ENCODE peak calls at places on chromosomes 13 and 19, in nine cellular contexts. One of them, this sample, is unnamed.
A peak's percentile ranks its signal among the peaks of the same experiment; 100 is the strongest.

GRCh38 chr13:51811046-51811445 is 7.1 kb upstream of the DHRS12 start:
- DNase-seq in testis: no peak
- DNase-seq in A549: no peak
- DNase-seq in neural progenitor cell: no peak
- DNase-seq in body of pancreas: no peak
- DNase-seq in mesenchymal stem cell: no peak
- DNase-seq in suprapubic skin: no peak
- DNase-seq in sigmoid colon: no peak
- DNase-seq in thyroid gland: no peak
- DNase-seq in this sample: no peak

GRCh38 chr19:12834976-12835757 is 788 bp upstream of the RTBDN start:
- DNase-seq in testis: peak; percentile 61
- DNase-seq in A549: peak; percentile 52
- DNase-seq in neural progenitor cell: peak; percentile 57
- DNase-seq in body of pancreas: peak; percentile 31
- DNase-seq in mesenchymal stem cell: no peak
- DNase-seq in suprapubic skin: peak; percentile 70
- DNase-seq in sigmoid colon: no peak
- DNase-seq in thyroid gland: no peak
- DNase-seq in this sample: no peak

GRCh38 chr19:18443831-18444230 is 5.9 kb upstream of the ISYNA1 start:
- DNase-seq in testis: no peak
- DNase-seq in A549: no peak
- DNase-seq in neural progenitor cell: no peak
- DNase-seq in body of pancreas: no peak
- DNase-seq in mesenchymal stem cell: no peak
- DNase-seq in suprapubic skin: no peak
- DNase-seq in sigmoid colon: no peak
- DNase-seq in thyroid gland: no peak
- DNase-seq in this sample: no peak

GRCh38 chr19:18397242-18398202 is at the start of gene LRRC25:
- DNase-seq in testis: peak; percentile 83
- DNase-seq in A549: no peak
- DNase-seq in neural progenitor cell: peak; percentile 91
- DNase-seq in body of pancreas: no peak
- DNase-seq in mesenchymal stem cell: no peak
- DNase-seq in suprapubic skin: no peak
- DNase-seq in sigmoid colon: peak; percentile 77
- DNase-seq in thyroid gland: no peak
- DNase-seq in this sample: peak; percentile 84

GRCh38 chr13:113550453-113550852 is 34.1 kb upstream of the TFDP1 start:
- DNase-seq in testis: peak; percentile 15
- DNase-seq in A549: no peak
- DNase-seq in neural progenitor cell: no peak
- DNase-seq in body of pancreas: peak; percentile 7
- DNase-seq in mesenchymal stem cell: no peak
- DNase-seq in suprapubic skin: no peak
- DNase-seq in sigmoid colon: no peak
- DNase-seq in thyroid gland: no peak
- DNase-seq in this sample: no peak

GRCh38 chr13:76976488-76976887 is 15.4 kb upstream of the CLN5 start:
- DNase-seq in testis: no peak
- DNase-seq in A549: no peak
- DNase-seq in neural progenitor cell: no peak
- DNase-seq in body of pancreas: no peak
- DNase-seq in mesenchymal stem cell: no peak
- DNase-seq in suprapubic skin: no peak
- DNase-seq in sigmoid colon: no peak
- DNase-seq in thyroid gland: no peak
- DNase-seq in this sample: no peak

GRCh38 chr19:12913871-12914690 is 5.0 kb downstream of the SYCE2 start:
- DNase-seq in testis: no peak
- DNase-seq in A549: no peak
- DNase-seq in neural progenitor cell: peak; percentile 23
- DNase-seq in body of pancreas: no peak
- DNase-seq in mesenchymal stem cell: no peak
- DNase-seq in suprapubic skin: no peak
- DNase-seq in sigmoid colon: peak; percentile 74
- DNase-seq in thyroid gland: peak; percentile 67
- DNase-seq in this sample: no peak

GRCh38 chr13:23372264-23372905 is 61.1 kb downstream of the SACS start:
- DNase-seq in testis: no peak
- DNase-seq in A549: no peak
- DNase-seq in neural progenitor cell: no peak
- DNase-seq in body of pancreas: no peak
- DNase-seq in mesenchymal stem cell: no peak
- DNase-seq in suprapubic skin: no peak
- DNase-seq in sigmoid colon: no peak
- DNase-seq in thyroid gland: no peak
- DNase-seq in this sample: no peak

DNA sequence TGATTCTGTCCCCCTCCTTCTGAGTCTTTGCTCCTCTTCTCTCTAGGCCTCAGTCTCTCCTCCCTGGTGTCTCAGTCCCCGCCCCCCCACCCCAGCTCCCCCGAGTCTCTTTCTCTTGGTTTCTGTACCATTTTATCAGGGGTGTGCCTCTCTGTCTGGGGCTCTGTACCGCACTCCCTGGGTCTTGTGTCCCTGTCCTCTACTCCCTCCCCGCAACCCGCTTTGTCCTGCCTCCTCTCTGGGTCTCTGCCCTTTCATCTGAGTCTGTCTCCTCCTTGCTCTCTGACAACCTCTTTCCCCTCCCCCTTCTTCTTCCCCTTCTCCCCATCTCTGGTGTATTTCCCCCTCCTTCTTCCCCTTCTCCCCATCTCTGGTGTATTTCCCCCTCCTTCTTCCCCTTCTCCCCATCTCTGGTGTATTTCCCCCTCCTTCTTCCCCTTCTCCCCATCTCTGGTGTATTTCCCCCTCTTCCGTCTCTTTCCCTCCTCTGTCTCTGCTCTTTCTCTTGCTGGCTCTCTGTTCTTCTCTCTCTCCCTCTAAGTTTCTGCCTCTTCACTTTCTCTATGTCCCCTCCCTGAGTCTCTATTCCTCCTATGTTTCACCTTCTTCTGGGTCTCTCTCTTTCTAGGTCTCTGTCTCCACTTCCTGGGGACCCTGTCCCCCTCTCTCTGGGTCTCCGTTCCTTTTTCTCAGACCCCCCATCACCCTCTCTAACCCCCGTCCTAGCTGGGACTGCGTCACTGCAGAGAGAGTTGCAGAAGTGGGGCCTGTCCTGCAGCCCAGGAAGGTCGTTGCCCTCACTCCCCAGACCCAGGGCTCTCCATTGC is 2.2 kb upstream of the KCNC3 start:
- DNase-seq in testis: no peak
- DNase-seq in A549: no peak
- DNase-seq in neural progenitor cell: peak; percentile 64
- DNase-seq in body of pancreas: no peak
- DNase-seq in mesenchymal stem cell: no peak
- DNase-seq in suprapubic skin: no peak
- DNase-seq in sigmoid colon: no peak
- DNase-seq in thyroid gland: no peak
- DNase-seq in this sample: peak; percentile 51
- H3K4me1 ChIP-seq in testis: peaks cover 16% of the 10 kb centered on the region
- H3K4me1 ChIP-seq in A549: peaks cover 34% of the 10 kb centered on the region
- H3K4me1 ChIP-seq in neural progenitor cell: peaks cover 10% of the 10 kb centered on the region
- H3K4me1 ChIP-seq in body of pancreas: peaks cover 81% of the 10 kb centered on the region
- H3K4me1 ChIP-seq in mesenchymal stem cell: no peaks in the 10 kb centered on the region
- H3K4me1 ChIP-seq in suprapubic skin: peaks cover 63% of the 10 kb centered on the region
- H3K4me1 ChIP-seq in sigmoid colon: peaks cover 41% of the 10 kb centered on the region
- H3K4me1 ChIP-seq in thyroid gland: peaks cover 42% of the 10 kb centered on the region
- H3K4me1 ChIP-seq in this sample: no peaks in the 10 kb centered on the region

GRCh38 chr19:19535311-19536191 is 2.5 kb upstream of the CILP2 start:
- DNase-seq in testis: no peak
- DNase-seq in A549: no peak
- DNase-seq in neural progenitor cell: no peak
- DNase-seq in body of pancreas: no peak
- DNase-seq in mesenchymal stem cell: no peak
- DNase-seq in suprapubic skin: no peak
- DNase-seq in sigmoid colon: no peak
- DNase-seq in thyroid gland: no peak
- DNase-seq in this sample: no peak

GRCh38 chr19:19538077-19538764 is at the start of gene CILP2:
- DNase-seq in testis: peak; percentile 67
- DNase-seq in A549: no peak
- DNase-seq in neural progenitor cell: peak; percentile 86
- DNase-seq in body of pancreas: peak; percentile 31
- DNase-seq in mesenchymal stem cell: no peak
- DNase-seq in suprapubic skin: no peak
- DNase-seq in sigmoid colon: peak; percentile 68
- DNase-seq in thyroid gland: peak; percentile 66
- DNase-seq in this sample: no peak

GRCh38 chr19:19538767-19539166 is 702 bp downstream of the CILP2 start:
- DNase-seq in testis: no peak
- DNase-seq in A549: no peak
- DNase-seq in neural progenitor cell: no peak
- DNase-seq in body of pancreas: no peak
- DNase-seq in mesenchymal stem cell: no peak
- DNase-seq in suprapubic skin: no peak
- DNase-seq in sigmoid colon: peak; percentile 65
- DNase-seq in thyroid gland: no peak
- DNase-seq in this sample: no peak

GRCh38 chr19:19539738-19540703 is 2.0 kb downstream of the CILP2 start:
- DNase-seq in testis: peak; percentile 91
- DNase-seq in A549: peak; percentile 52
- DNase-seq in neural progenitor cell: peak; percentile 59
- DNase-seq in body of pancreas: peak; percentile 37
- DNase-seq in mesenchymal stem cell: peak; percentile 38
- DNase-seq in suprapubic skin: no peak
- DNase-seq in sigmoid colon: peak; percentile 64
- DNase-seq in thyroid gland: peak; percentile 55
- DNase-seq in this sample: peak; percentile 90

DNA sequence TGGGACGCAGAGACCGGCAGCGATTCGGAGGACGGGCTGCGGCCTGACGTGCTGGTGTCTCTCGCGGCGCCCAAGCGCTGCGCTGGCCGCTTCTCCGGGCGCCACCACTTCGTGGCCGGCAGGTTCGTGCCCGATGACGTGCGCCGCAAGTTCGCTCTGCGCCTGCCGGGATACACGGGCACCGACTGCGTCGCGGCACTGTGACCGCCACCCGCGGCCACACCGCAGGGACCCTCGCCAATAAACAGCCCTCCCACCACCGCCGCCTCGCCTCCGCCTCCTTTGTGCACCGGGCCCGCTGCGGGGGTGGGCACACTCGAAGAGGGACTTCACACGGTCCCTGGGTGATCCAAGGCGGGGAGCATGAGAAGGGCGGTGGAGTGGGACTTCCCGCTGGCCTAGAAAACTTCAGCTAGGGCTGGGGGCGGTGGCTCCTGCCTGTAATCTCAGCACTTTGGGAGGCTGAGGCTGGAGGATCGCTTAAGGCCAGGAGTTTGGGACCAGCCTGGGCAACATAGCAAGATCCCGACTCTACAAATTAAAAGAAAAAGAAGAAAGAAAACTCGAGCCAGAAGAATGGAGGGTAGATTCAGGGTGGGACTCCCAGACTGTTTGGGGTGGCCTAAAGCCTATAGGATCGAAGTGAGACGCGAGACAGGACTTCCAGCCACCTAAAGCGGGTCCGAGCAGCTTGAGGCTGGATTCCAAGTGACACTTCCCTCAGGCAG is 580 bp upstream of the CILP2 start:
- DNase-seq in testis: no peak
- DNase-seq in A549: no peak
- DNase-seq in neural progenitor cell: no peak
- DNase-seq in body of pancreas: no peak
- DNase-seq in mesenchymal stem cell: no peak
- DNase-seq in suprapubic skin: no peak
- DNase-seq in sigmoid colon: no peak
- DNase-seq in thyroid gland: peak; percentile 38
- DNase-seq in this sample: no peak
- H3K4me3 ChIP-seq in testis: peak overlapping the region; percentile 52
- H3K4me3 ChIP-seq in A549: no peak overlapping the region
- H3K4me3 ChIP-seq in neural progenitor cell: peak overlapping the region; percentile 56
- H3K4me3 ChIP-seq in body of pancreas: no peak overlapping the region
- H3K4me3 ChIP-seq in mesenchymal stem cell: peak overlapping the region; percentile 47
- H3K4me3 ChIP-seq in suprapubic skin: peak overlapping the region; percentile 41
- H3K4me3 ChIP-seq in sigmoid colon: peak overlapping the region; percentile 3
- H3K4me3 ChIP-seq in thyroid gland: no peak overlapping the region
- H3K4me3 ChIP-seq in this sample: no peak overlapping the region

DNA sequence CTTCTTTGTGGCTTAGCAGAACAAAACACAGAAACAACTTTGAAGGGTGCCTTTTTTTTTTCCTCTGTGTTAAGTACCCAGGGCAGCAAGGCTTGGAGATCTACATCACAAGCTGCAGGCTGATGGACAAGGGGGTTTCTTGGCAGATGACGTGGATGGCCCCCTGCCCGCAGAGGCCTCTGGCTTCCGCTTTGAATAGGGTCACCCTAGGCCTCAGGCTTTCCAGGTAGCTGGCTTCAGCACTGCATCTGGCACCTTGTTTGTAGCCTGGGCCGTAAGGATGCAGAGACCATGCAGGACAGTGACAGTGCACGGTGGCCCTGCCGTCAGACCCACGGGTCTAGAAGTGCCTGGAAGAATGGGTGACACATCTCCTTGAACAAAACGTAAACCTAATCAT is 280.7 kb upstream of the TSHZ3 start:
- DNase-seq in testis: no peak
- DNase-seq in A549: no peak
- DNase-seq in neural progenitor cell: no peak
- DNase-seq in body of pancreas: no peak
- DNase-seq in mesenchymal stem cell: no peak
- DNase-seq in suprapubic skin: no peak
- DNase-seq in sigmoid colon: no peak
- DNase-seq in thyroid gland: no peak
- DNase-seq in this sample: no peak
- H3K9me3 ChIP-seq in testis: no peaks in the 10 kb centered on the region
- H3K9me3 ChIP-seq in A549: no peaks in the 10 kb centered on the region
- H3K9me3 ChIP-seq in neural progenitor cell: no peaks in the 10 kb centered on the region
- H3K9me3 ChIP-seq in body of pancreas: no peaks in the 10 kb centered on the region
- H3K9me3 ChIP-seq in mesenchymal stem cell: no peaks in the 10 kb centered on the region
- H3K9me3 ChIP-seq in suprapubic skin: no peaks in the 10 kb centered on the region
- H3K9me3 ChIP-seq in sigmoid colon: no peaks in the 10 kb centered on the region
- H3K9me3 ChIP-seq in thyroid gland: no peaks in the 10 kb centered on the region
- H3K9me3 ChIP-seq in this sample: no peaks in the 10 kb centered on the region

GRCh38 chr19:4375164-4375619 is 25.2 kb downstream of the SH3GL1 start:
- DNase-seq in testis: no peak
- DNase-seq in A549: peak; percentile 47
- DNase-seq in neural progenitor cell: no peak
- DNase-seq in body of pancreas: peak; percentile 65
- DNase-seq in mesenchymal stem cell: peak; percentile 48
- DNase-seq in suprapubic skin: peak; percentile 81
- DNase-seq in sigmoid colon: peak; percentile 78
- DNase-seq in thyroid gland: peak; percentile 85
- DNase-seq in this sample: peak; percentile 56

GRCh38 chr19:4374451-4375163 is 25.7 kb downstream of the SH3GL1 start:
- DNase-seq in testis: peak; percentile 50
- DNase-seq in A549: peak; percentile 85
- DNase-seq in neural progenitor cell: no peak
- DNase-seq in body of pancreas: peak; percentile 54
- DNase-seq in mesenchymal stem cell: peak; percentile 91
- DNase-seq in suprapubic skin: peak; percentile 93
- DNase-seq in sigmoid colon: peak; percentile 93
- DNase-seq in thyroid gland: peak; percentile 80
- DNase-seq in this sample: peak; percentile 96

GRCh38 chr19:4375620-4376228 is 24.6 kb downstream of the SH3GL1 start:
- DNase-seq in testis: no peak
- DNase-seq in A549: peak; percentile 60
- DNase-seq in neural progenitor cell: peak; percentile 74
- DNase-seq in body of pancreas: peak; percentile 44
- DNase-seq in mesenchymal stem cell: peak; percentile 83
- DNase-seq in suprapubic skin: peak; percentile 73
- DNase-seq in sigmoid colon: peak; percentile 69
- DNase-seq in thyroid gland: no peak
- DNase-seq in this sample: peak; percentile 88

GRCh38 chr19:4376991-4377781 is 23.2 kb downstream of the SH3GL1 start:
- DNase-seq in testis: no peak
- DNase-seq in A549: no peak
- DNase-seq in neural progenitor cell: no peak
- DNase-seq in body of pancreas: peak; percentile 62
- DNase-seq in mesenchymal stem cell: no peak
- DNase-seq in suprapubic skin: peak; percentile 70
- DNase-seq in sigmoid colon: peak; percentile 61
- DNase-seq in thyroid gland: no peak
- DNase-seq in this sample: no peak

GRCh38 chr19:4376245-4376990 is 23.9 kb downstream of the SH3GL1 start:
- DNase-seq in testis: no peak
- DNase-seq in A549: no peak
- DNase-seq in neural progenitor cell: no peak
- DNase-seq in body of pancreas: peak; percentile 23
- DNase-seq in mesenchymal stem cell: no peak
- DNase-seq in suprapubic skin: peak; percentile 68
- DNase-seq in sigmoid colon: no peak
- DNase-seq in thyroid gland: no peak
- DNase-seq in this sample: no peak
- H3K4me1 ChIP-seq in testis: peaks cover 53% of the 10 kb centered on the region
- H3K4me1 ChIP-seq in A549: peaks cover 69% of the 10 kb centered on the region
- H3K4me1 ChIP-seq in neural progenitor cell: peaks cover 23% of the 10 kb centered on the region
- H3K4me1 ChIP-seq in body of pancreas: peaks cover 90% of the 10 kb centered on the region
- H3K4me1 ChIP-seq in mesenchymal stem cell: peaks cover 86% of the 10 kb centered on the region
- H3K4me1 ChIP-seq in suprapubic skin: peaks cover 100% of the 10 kb centered on the region
- H3K4me1 ChIP-seq in sigmoid colon: peaks cover 68% of the 10 kb centered on the region
- H3K4me1 ChIP-seq in thyroid gland: peaks cover 61% of the 10 kb centered on the region
- H3K4me1 ChIP-seq in this sample: peaks cover 6% of the 10 kb centered on the region

This sample was measured in aorta.